ENCODE peak calls at places on chromosomes 16 and 17, in four cellular contexts. S is GM12878, F is SK-N-SH, R is K562. N is an unnamed sample.

GRCh38 chr17:67636841-67637240 is 80.9 kb upstream of the NOL11 start:
- DNase-seq in S (no peak), F (no peak), R (no peak), N (no peak)

GRCh38 chr16:24070851-24071250 is 185.3 kb upstream of the CACNG3 start:
- DNase-seq in S (peak), F (peak), R (peak), N (peak)

GRCh38 chr16:49921791-49922456 is 66.0 kb upstream of the ZNF423 start:
- DNase-seq in S (no peak), F (peak), R (peak), N (peak)

GRCh38 chr16:52052818-52053217 is 494.1 kb downstream of the TOX3 start:
- DNase-seq in S (no peak), F (no peak), R (no peak), N (no peak)

GRCh38 chr16:57624044-57624688 is 4.3 kb upstream of the ADGRG1 start:
- DNase-seq in S (no peak), F (no peak), R (no peak), N (no peak)

GRCh38 chr17:79154951-79155557 is 80.4 kb downstream of the ENGASE start:
- DNase-seq in S (no peak), F (peak), R (no peak), N (no peak)

GRCh38 chr16:75206749-75207451 is at the start of gene CTRB2:
- DNase-seq in S (no peak), F (no peak), R (no peak), N (no peak)

GRCh38 chr17:80262291-80262690 is 1.6 kb downstream of the RNF213 start:
- DNase-seq in S (no peak), F (no peak), R (peak), N (no peak)

GRCh38 chr17:75869282-75870141 is 8.9 kb downstream of the TRIM47 start:
- DNase-seq in S (no peak), F (peak), R (no peak), N (no peak)

GRCh38 chr16:3868556-3868955 is 12.0 kb downstream of the CREBBP start:
- DNase-seq in S (no peak), F (no peak), R (no peak), N (no peak)

GRCh38 chr16:71708696-71709095 is 15.8 kb downstream of the PHLPP2 start:
- DNase-seq in S (no peak), F (no peak), R (no peak), N (no peak)

GRCh38 chr16:6031567-6031966 is 934.0 kb upstream of the EEF2KMT start:
- DNase-seq in S (no peak), F (no peak), R (no peak), N (no peak)

GRCh38 chr16:67516296-67517177 is 12.1 kb upstream of the RIPOR1 start:
- DNase-seq in S (no peak), F (no peak), R (no peak), N (no peak)

GRCh38 chr17:13031718-13032350 is 14.0 kb upstream of the ELAC2 start:
- DNase-seq in S (no peak), F (peak), R (peak), N (peak)

GRCh38 chr17:58120195-58120822 is 27.9 kb upstream of the OR4D1 start:
- DNase-seq in S (no peak), F (no peak), R (peak), N (no peak)

GRCh38 chr16:73124097-73124652 is 76.2 kb upstream of the ZFHX3 start:
- DNase-seq in S (no peak), F (no peak), R (no peak), N (no peak)

GRCh38 chr17:72183194-72183685 is 62.4 kb downstream of the SOX9 start:
- DNase-seq in S (no peak), F (no peak), R (no peak), N (no peak)

GRCh38 chr17:57668332-57668731 is 76.8 kb downstream of the CCDC182 start:
- DNase-seq in S (no peak), F (peak), R (no peak), N (peak)

GRCh38 chr16:2484898-2485508 is 10.1 kb downstream of the TBC1D24 start:
- DNase-seq in S (no peak), F (no peak), R (peak), N (no peak)

GRCh38 chr16:75620326-75621169 is 2.5 kb downstream of the ADAT1 start:
- DNase-seq in S (no peak), F (no peak), R (peak), N (no peak)

GRCh38 chr16:13554643-13555042 is 365.3 kb upstream of the ERCC4 start:
- DNase-seq in S (no peak), F (no peak), R (no peak), N (no peak)

GRCh38 chr16:20906225-20906870 is 5.8 kb downstream of the LYRM1 start:
- DNase-seq in S (no peak), F (no peak), R (no peak), N (no peak)

GRCh38 chr17:9670596-9670995 is 25.3 kb downstream of the USP43 start:
- DNase-seq in S (no peak), F (no peak), R (no peak), N (no peak)

GRCh38 chr17:80845863-80846671 is 145.6 kb upstream of the CHMP6 start:
- DNase-seq in S (no peak), F (no peak), R (no peak), N (no peak)

GRCh38 chr17:28959471-28959871 is 8.2 kb upstream of the PHF12 start:
- DNase-seq in S (no peak), F (no peak), R (no peak), N (no peak)

GRCh38 chr17:38908676-38909181 is 16.7 kb upstream of the LASP1NB start:
- DNase-seq in S (no peak), F (no peak), R (no peak), N (no peak)

GRCh38 chr16:72049110-72049509 is 5.2 kb upstream of the HP start:
- DNase-seq in S (no peak), F (no peak), R (no peak), N (no peak)

DNA sequence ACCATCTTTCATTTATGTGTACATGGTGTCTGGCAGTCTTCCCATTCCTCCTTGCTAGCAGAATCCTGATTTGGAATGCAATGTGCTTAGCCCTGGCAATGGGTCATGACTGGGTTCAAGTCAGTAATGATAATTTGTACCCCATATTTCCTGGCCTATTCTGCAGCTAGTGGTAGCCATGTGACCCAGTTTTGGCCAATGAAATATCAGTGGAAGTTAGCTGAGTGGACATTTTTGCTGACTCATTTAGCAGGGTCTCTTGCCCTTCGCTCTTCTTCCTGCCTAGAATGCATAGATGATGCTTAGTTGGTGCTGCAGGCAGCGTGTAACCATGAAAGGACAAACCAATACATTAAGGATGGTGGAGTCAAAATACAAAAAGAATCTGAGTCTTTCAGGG is 78.8 kb upstream of the AKTIP start:
- DNase-seq in S (no peak), F (no peak), R (peak), N (no peak)
- TF ChIP-seq NRF1 in S (no peak), F (no peak), R (no peak), N (no peak)

GRCh38 chr17:20930065-20930760 is 112.6 kb downstream of the USP22 start:
- DNase-seq in S (no peak), F (no peak), R (no peak), N (no peak)

GRCh38 chr17:20938244-20938643 is 104.6 kb downstream of the USP22 start:
- DNase-seq in S (no peak), F (no peak), R (no peak), N (no peak)

GRCh38 chr17:20934288-20934687 is 108.5 kb downstream of the USP22 start:
- DNase-seq in S (no peak), F (no peak), R (no peak), N (no peak)

GRCh38 chr17:20935740-20936139 is 107.1 kb downstream of the USP22 start:
- DNase-seq in S (no peak), F (no peak), R (no peak), N (no peak)
- H2AFZ ChIP-seq in S (no peak), F (no peak), R (no peak), N (no peak)

DNA sequence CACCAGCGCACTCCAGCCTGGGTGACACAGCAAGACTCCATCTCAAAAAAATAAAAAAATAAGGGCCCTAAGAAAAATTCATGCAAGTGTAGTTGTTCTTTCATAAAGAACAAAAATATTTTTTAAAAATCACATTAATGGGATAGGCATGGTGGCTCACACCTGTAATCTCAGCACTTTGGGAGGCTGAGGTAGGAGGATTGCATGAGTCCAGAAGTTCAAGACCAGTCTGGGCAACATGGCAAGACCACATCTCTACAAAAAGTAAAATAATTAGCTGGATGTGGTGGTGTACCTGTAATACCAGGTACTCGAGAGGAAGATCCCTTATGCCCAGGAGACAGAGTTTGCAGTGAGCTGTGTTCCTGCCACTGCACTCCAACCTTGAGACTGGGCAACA is 15.2 kb upstream of the BRIP1 start:
- DNase-seq in S (no peak), F (no peak), R (no peak), N (no peak)
- TF ChIP-seq NRF1 in S (no peak), F (no peak), R (no peak), N (no peak)

GRCh38 chr17:82862191-82862590 is 22.4 kb upstream of the ZNF750 start:
- DNase-seq in S (no peak), F (no peak), R (no peak), N (no peak)
- H2AFZ ChIP-seq in S (no peak), F (no peak), R (no peak), N (no peak)

DNA sequence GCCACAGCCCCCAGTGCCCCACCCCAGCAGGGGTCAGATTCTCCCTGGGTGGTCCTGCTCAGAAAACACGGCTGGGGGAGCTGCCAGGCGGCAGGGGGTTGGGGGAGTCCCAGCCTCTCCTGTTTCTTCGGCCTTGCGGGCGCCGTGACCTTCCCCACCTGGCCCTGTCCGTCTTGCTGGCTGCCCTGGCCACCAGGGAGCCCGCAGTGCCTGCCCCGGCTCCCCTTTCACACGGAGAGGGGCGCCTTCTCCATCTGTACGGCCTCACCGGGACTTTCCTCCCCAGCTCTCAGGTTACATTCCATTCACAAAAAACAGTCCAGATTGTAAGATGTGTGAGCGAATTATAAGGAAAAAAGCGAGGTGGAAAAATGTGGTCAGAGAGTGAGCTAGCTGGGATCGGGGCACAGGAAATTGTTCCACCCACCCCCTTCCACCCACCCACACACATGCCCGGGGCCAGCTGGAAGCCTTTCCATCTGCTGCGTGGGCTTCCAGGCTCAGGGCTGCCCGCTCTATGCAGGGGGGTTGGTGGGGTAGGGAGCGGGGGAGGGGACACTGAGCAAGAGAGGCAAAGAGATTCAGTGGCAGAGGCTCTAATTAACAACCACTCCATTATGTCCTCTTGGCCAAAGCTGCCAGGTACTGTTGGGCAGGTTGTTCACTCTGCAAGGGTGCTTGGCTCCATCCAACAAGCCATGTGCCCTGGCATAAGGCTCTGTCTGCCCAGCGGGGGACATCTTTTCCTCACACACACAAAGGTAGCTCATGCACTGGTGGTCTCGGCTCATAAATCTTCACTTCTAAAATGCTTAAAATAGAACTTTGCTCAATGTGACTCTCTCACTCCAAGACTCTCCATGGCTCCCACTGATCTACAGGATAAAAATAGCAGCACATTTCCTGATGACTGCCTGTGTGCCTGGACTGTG is 14.7 kb upstream of the CIBAR2 start:
- DNase-seq in S (no peak), F (peak), R (peak), N (no peak)
- TF ChIP-seq NRF1 in S (no peak), F (no peak), R (no peak), N (no peak)

GRCh38 chr16:30075503-30076275 is at the start of gene PPP4C:
- DNase-seq in S (no peak), F (peak), R (peak), N (peak)
- H2AFZ ChIP-seq in S (peak), F (no peak), R (peak), N (no peak)

GRCh38 chr17:50467855-50468119 is 893 bp downstream of the CHAD start:
- DNase-seq in S (no peak), F (no peak), R (no peak), N (no peak)

GRCh38 chr17:50467114-50467854 is 1.4 kb downstream of the CHAD start:
- DNase-seq in S (no peak), F (no peak), R (no peak), N (no peak)

GRCh38 chr17:50465171-50465570 is 3.5 kb downstream of the CHAD start:
- DNase-seq in S (no peak), F (no peak), R (no peak), N (no peak)

GRCh38 chr17:50465635-50466034 is 3.0 kb downstream of the CHAD start:
- DNase-seq in S (no peak), F (no peak), R (no peak), N (no peak)

DNA sequence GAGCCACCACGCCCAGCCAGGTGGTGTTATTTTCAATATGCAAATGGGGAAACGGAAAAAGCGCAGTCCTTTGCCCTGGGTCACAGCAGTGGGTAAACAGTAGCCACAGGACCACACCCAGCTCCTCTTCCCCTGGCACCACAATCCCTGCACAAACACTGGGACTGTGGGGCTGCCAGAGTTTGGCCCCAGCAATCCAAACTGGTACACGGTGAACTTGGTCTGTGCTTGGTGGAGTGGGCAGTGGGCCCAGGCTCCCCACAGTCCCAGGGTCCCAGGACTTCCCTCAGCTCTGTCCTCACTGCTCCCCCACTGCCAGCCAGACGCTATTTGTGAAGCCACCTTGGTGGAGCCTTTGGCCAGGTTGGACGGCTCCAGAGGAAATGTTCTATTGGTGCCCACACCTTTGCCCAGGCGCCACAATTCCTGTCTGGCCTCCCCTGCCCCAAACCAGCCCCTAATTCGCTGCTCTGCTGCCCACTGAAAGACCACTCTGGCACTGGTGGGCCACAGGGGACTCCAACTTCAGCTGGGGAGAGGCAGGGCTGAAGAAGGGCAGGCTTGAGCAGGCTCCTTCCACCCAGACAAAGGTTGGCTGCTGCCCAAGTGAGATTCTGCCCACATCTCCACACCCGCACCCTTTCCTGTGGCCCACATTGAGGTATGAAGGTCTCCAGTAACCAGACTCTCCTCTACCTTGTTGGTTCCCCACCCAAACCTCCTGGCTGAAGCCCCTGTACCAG is 2.1 kb downstream of the CHAD start:
- DNase-seq in S (no peak), F (no peak), R (no peak), N (no peak)
- TF ChIP-seq NRF1 in S (no peak), F (no peak), R (no peak), N (no peak)